ENCODE peak calls at places on chromosomes 16 and 17, in five cellular contexts. W is mesendoderm, F is fibroblast of lung, H is Karpas-422, E is colonic mucosa. Q is an unnamed sample.

GRCh38 chr17:72477529-72477928 is 356.7 kb downstream of the SOX9 start:
- DNase-seq in W (no peak), F (no peak), H (no peak), E (peak), Q (no peak)

GRCh38 chr17:77317091-77317519 is 176.3 kb downstream of the SEC14L1 start:
- DNase-seq in W (no peak), F (no peak), H (no peak), E (no peak), Q (peak)

GRCh38 chr16:57649846-57650245 is 18.3 kb upstream of the ADGRG3 start:
- DNase-seq in W (no peak), F (no peak), H (no peak), E (no peak), Q (no peak)

GRCh38 chr17:78675836-78676235 is 98.6 kb upstream of the DNAH17 start:
- DNase-seq in W (no peak), F (no peak), H (no peak), E (no peak), Q (no peak)

GRCh38 chr16:47815655-47816054 is 340.1 kb downstream of the ABCC12 start:
- DNase-seq in W (no peak), F (no peak), H (no peak), E (no peak), Q (no peak)

GRCh38 chr16:65094009-65094408 is 27.9 kb downstream of the CDH11 start:
- DNase-seq in W (no peak), F (no peak), H (no peak), E (no peak), Q (no peak)

GRCh38 chr16:59698341-59698979 is 964.3 kb upstream of the GOT2 start:
- DNase-seq in W (no peak), F (peak), H (no peak), E (no peak), Q (no peak)

GRCh38 chr16:29686740-29687327 is 7.9 kb downstream of the QPRT start:
- DNase-seq in W (no peak), F (no peak), H (no peak), E (no peak), Q (peak)

GRCh38 chr17:82932146-82933005 is 92.6 kb upstream of the ZNF750 start:
- DNase-seq in W (no peak), F (peak), H (no peak), E (no peak), Q (no peak)

GRCh38 chr17:76734080-76734840 is 2.9 kb downstream of the SRSF2 start:
- DNase-seq in W (no peak), F (peak), H (peak), E (peak), Q (no peak)

GRCh38 chr16:79893445-79893844 is 292.9 kb upstream of the MAF start:
- DNase-seq in W (no peak), F (no peak), H (no peak), E (no peak), Q (no peak)

GRCh38 chr17:69502488-69502887 is 88.0 kb downstream of the MAP2K6 start:
- DNase-seq in W (no peak), F (peak), H (peak), E (no peak), Q (no peak)

GRCh38 chr16:87822002-87822390 is 47.3 kb downstream of the SLC7A5 start:
- DNase-seq in W (no peak), F (no peak), H (no peak), E (no peak), Q (no peak)

GRCh38 chr17:43661699-43662431 is at the start of gene MEOX1:
- DNase-seq in W (peak), F (peak), H (no peak), E (no peak), Q (peak)

GRCh38 chr17:71163121-71163812 is 957.6 kb upstream of the SOX9 start:
- DNase-seq in W (no peak), F (peak), H (no peak), E (peak), Q (no peak)

GRCh38 chr17:49676276-49676868 is 1.5 kb downstream of the SPOP start:
- DNase-seq in W (peak), F (peak), H (peak), E (no peak), Q (no peak)

GRCh38 chr17:68033636-68034451 is 1.7 kb upstream of the KPNA2 start:
- DNase-seq in W (peak), F (peak), H (no peak), E (no peak), Q (peak)

GRCh38 chr16:54140057-54140787 is 146.4 kb downstream of the IRX3 start:
- DNase-seq in W (peak), F (no peak), H (peak), E (no peak), Q (peak)

GRCh38 chr16:73717266-73718057 is 579.2 kb upstream of the PSMD7 start:
- DNase-seq in W (no peak), F (no peak), H (no peak), E (no peak), Q (no peak)

GRCh38 chr17:41315814-41316430 is 412 bp upstream of the KRTAP17-1 start:
- DNase-seq in W (no peak), F (no peak), H (no peak), E (no peak), Q (peak)

GRCh38 chr16:81445143-81445922 is 725 bp downstream of the CMIP start:
- DNase-seq in W (no peak), F (no peak), H (peak), E (no peak), Q (peak)

GRCh38 chr17:5893741-5894140 is 176.4 kb upstream of the WSCD1 start:
- DNase-seq in W (no peak), F (no peak), H (no peak), E (no peak), Q (peak)

GRCh38 chr17:78882546-78883089 is 20.4 kb downstream of the CEP295NL start:
- DNase-seq in W (peak), F (no peak), H (no peak), E (no peak), Q (peak)

GRCh38 chr16:27463741-27464662 is 62.0 kb downstream of the IL21R start:
- DNase-seq in W (no peak), F (no peak), H (no peak), E (no peak), Q (no peak)

GRCh38 chr17:1779571-1780074 is 17.8 kb downstream of the SERPINF1 start:
- DNase-seq in W (no peak), F (peak), H (no peak), E (peak), Q (no peak)

GRCh38 chr16:24036614-24037013 is 200.8 kb downstream of the PRKCB start:
- DNase-seq in W (peak), F (peak), H (peak), E (peak), Q (peak)

GRCh38 chr16:85565340-85565739 is 47.8 kb upstream of the GSE1 start:
- DNase-seq in W (no peak), F (no peak), H (no peak), E (no peak), Q (no peak)

GRCh38 chr17:59154721-59155438 is at the start of gene SKA2:
- DNase-seq in W (peak), F (no peak), H (no peak), E (peak), Q (peak)

GRCh38 chr17:51064061-51064735 is 56.5 kb downstream of the SPAG9 start:
- DNase-seq in W (no peak), F (no peak), H (no peak), E (no peak), Q (no peak)

DNA sequence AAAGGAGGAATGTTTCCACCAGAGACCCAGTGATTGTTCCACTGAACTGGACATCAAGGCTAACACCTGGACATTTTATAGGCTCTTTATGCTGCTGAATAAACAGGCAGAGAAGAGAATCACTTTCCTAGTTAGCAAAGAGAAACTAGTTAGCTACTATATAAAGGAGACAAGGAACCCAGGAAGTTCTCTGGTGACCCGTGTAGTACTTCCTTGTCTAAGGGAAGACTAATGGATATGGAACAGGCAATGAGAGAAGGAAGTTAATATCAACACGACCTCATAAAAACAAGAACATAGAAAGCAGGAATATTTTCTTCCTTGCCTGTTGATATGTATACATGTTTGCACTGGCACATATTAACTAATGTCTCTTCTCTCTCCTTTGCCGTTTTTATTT is 30.8 kb upstream of the RPL38 start:
- DNase-seq in W (no peak), F (no peak), H (no peak), E (no peak), Q (no peak)
- H3K9ac ChIP-seq in W (no peak), F (no peak), H (no peak), E (no peak), Q (no peak)

GRCh38 chr17:21199856-21200255 is 14.1 kb downstream of the TMEM11 start:
- DNase-seq in W (no peak), F (no peak), H (no peak), E (no peak), Q (peak)

GRCh38 chr17:21200590-21201301 is 13.2 kb downstream of the TMEM11 start:
- DNase-seq in W (no peak), F (no peak), H (no peak), E (no peak), Q (peak)

GRCh38 chr17:21202512-21202911 is 11.4 kb downstream of the TMEM11 start:
- DNase-seq in W (no peak), F (no peak), H (no peak), E (no peak), Q (no peak)

GRCh38 chr17:21201302-21201602 is 12.7 kb downstream of the TMEM11 start:
- DNase-seq in W (no peak), F (no peak), H (no peak), E (no peak), Q (no peak)

DNA sequence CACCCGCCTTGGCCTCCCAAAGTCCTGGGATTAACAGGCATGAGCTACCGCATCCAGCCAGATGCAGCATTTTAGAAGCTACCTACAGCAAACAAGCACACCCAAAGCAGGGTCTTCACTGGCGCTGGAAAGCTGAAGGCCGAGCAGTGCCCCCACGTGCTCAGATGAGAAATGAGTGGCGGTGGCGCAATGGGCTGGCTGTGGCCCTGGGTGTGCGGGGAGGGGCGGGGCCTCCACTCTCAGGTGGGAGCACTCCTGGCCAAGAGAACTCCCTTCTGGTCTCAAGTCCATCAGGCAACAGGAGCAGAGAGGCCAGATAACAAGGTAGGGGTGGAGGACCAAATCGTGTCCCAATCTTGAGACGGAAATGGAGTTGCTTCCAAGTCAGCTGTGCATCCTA is 12.1 kb downstream of the TMEM11 start:
- DNase-seq in W (no peak), F (no peak), H (no peak), E (no peak), Q (peak)
- H3K9ac ChIP-seq in W (no peak), F (no peak), H (no peak), E (no peak), Q (no peak)

DNA sequence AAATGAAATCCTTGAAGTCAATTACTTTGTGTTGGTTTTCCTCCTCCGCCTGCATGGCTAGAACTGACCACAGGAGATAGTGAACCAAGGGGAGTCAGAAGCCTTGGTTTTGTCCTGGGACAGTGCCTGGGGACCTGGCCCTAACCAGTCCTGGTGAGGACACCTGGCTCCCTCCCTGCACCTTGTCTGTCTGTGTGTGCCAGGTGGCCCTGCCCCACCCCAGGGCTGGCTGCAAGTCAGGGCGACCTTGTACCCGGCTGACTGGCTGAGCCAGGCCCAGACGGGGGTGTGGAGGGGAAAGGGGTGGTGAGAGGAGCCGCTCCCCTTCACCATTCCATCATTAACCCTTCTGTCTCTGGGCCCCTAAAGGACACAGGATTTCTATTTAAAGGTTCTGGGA is 3.4 kb downstream of the RAPGEFL1 start:
- DNase-seq in W (no peak), F (no peak), H (no peak), E (peak), Q (no peak)
- H3K9ac ChIP-seq in W (no peak), F (no peak), H (no peak), E (no peak), Q (no peak)

GRCh38 chr17:66964930-66965800 is 658 bp downstream of the CACNG4 start:
- DNase-seq in W (peak), F (no peak), H (no peak), E (peak), Q (peak)

GRCh38 chr17:66966529-66967418 is 2.3 kb downstream of the CACNG4 start:
- DNase-seq in W (no peak), F (no peak), H (no peak), E (no peak), Q (no peak)

GRCh38 chr17:66967867-66968543 is 3.5 kb downstream of the CACNG4 start:
- DNase-seq in W (no peak), F (no peak), H (no peak), E (no peak), Q (no peak)

GRCh38 chr17:66964083-66964771 is at the start of gene CACNG4:
- DNase-seq in W (peak), F (no peak), H (no peak), E (no peak), Q (peak)

GRCh38 chr17:66965801-66966528 is 1.5 kb downstream of the CACNG4 start:
- DNase-seq in W (peak), F (no peak), H (no peak), E (peak), Q (peak)
- H3K9ac ChIP-seq in W (peak), F (no peak), H (no peak), E (no peak), Q (no peak)

GRCh38 chr17:4426499-4427208 is 7.1 kb upstream of the SPNS3 start:
- DNase-seq in W (no peak), F (no peak), H (no peak), E (no peak), Q (no peak)
- H3K9ac ChIP-seq in W (no peak), F (no peak), H (no peak), E (no peak), Q (no peak)